ENCODE peak calls at places on chromosomes 16 and 17, in four cellular contexts. X is H1, L is SK-N-SH, A is transverse colon. U is an unnamed sample.

GRCh38 chr17:1498869-1499268 is 6.4 kb upstream of the MYO1C start:
- DNase-seq in X (no peak), A (no peak), L (no peak), U (no peak)

GRCh38 chr16:19281246-19281645 is 4.3 kb upstream of the CLEC19A start:
- DNase-seq in L (no peak), X (no peak), A (no peak), U (no peak)

GRCh38 chr17:80882926-80883685 is 108.5 kb upstream of the CHMP6 start:
- DNase-seq in A (no peak), X (no peak), L (no peak), U (no peak)

GRCh38 chr17:76868176-76868668 is at the start of gene MGAT5B:
- DNase-seq in A (peak), X (peak), L (peak), U (peak)

GRCh38 chr16:15856217-15856616 is 611 bp downstream of the MYH11 start:
- DNase-seq in X (no peak), A (no peak), L (no peak), U (no peak)

GRCh38 chr16:21626659-21627277 is 25.6 kb downstream of the IGSF6 start:
- DNase-seq in L (peak), A (no peak), X (no peak), U (no peak)

GRCh38 chr17:74543406-74543805 is 2.5 kb downstream of the CD300C start:
- DNase-seq in L (no peak), X (no peak), A (no peak), U (no peak)

GRCh38 chr17:78723001-78723796 is 58.9 kb downstream of the CYTH1 start:
- DNase-seq in A (peak), L (peak), X (peak), U (peak)

GRCh38 chr17:71099003-71099710 is 929.8 kb downstream of the KCNJ2 start:
- DNase-seq in A (no peak), L (no peak), X (no peak), U (no peak)

GRCh38 chr16:24858219-24859041 is 12.7 kb downstream of the SLC5A11 start:
- DNase-seq in A (peak), X (peak), L (no peak), U (no peak)

GRCh38 chr16:12120331-12120981 is 143.9 kb downstream of the SNX29 start:
- DNase-seq in L (no peak), A (peak), X (no peak), U (no peak)

GRCh38 chr17:48262982-48263586 is 155.5 kb downstream of the SNX11 start:
- DNase-seq in X (no peak), L (no peak), A (no peak), U (no peak)

GRCh38 chr17:76398523-76399174 is 14.2 kb downstream of the SPHK1 start:
- DNase-seq in L (no peak), X (no peak), A (no peak), U (no peak)

GRCh38 chr17:57914274-57915147 is 40.7 kb downstream of the CUEDC1 start:
- DNase-seq in A (no peak), X (no peak), L (no peak), U (no peak)

GRCh38 chr16:11327277-11328171 is 17.7 kb upstream of the RMI2 start:
- DNase-seq in X (no peak), L (no peak), A (peak), U (no peak)

GRCh38 chr17:3965123-3965800 is 1.0 kb upstream of the ATP2A3 start:
- DNase-seq in L (peak), A (peak), X (peak), U (no peak)

GRCh38 chr17:1511290-1511689 is 5.1 kb downstream of the INPP5K start:
- DNase-seq in X (no peak), L (no peak), A (peak), U (peak)

GRCh38 chr17:31487648-31488263 is 96.3 kb downstream of the RAB11FIP4 start:
- DNase-seq in A (peak), X (peak), L (peak), U (peak)

GRCh38 chr17:48927978-48928716 is 16.5 kb downstream of the SNF8 start:
- DNase-seq in X (no peak), L (no peak), A (no peak), U (no peak)

DNA sequence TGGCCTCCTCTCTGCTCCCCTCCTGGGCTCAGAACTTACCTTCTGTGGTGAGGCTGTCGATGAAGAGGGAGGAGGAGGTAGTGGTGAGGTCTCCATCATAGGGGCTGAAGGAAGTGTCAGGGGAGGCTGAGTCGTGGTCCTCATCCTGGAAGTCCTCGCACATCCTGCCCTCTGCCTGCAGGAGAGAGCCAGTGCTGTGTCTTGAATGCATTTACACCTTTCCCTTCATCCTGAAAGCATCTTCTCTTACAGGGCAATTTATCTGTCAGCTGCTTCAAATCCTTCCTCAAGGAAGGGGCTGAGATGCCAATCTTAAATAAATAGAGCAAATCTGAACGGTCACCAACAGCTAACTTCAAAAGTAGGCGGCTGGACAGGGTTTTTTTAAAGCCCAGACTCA is 73.6 kb downstream of the PLXDC1 start:
- DNase-seq in A (no peak), L (no peak), X (no peak), U (no peak)
- TF ChIP-seq EP300 in A (no peak), L (no peak), X (no peak), U (no peak)

GRCh38 chr16:58495861-58496331 is 4.0 kb upstream of the NDRG4 start:
- DNase-seq in L (no peak), X (no peak), A (no peak), U (no peak)

GRCh38 chr16:58493756-58494431 is 6.0 kb upstream of the NDRG4 start:
- DNase-seq in A (no peak), L (no peak), X (no peak), U (no peak)

GRCh38 chr16:58497468-58497867 is 2.5 kb upstream of the NDRG4 start:
- DNase-seq in X (no peak), A (no peak), L (no peak), U (no peak)

GRCh38 chr16:58492735-58493134 is 7.2 kb upstream of the NDRG4 start:
- DNase-seq in A (no peak), X (no peak), L (peak), U (no peak)

GRCh38 chr16:58494981-58495860 is 4.7 kb upstream of the NDRG4 start:
- DNase-seq in X (peak), L (peak), A (peak), U (no peak)
- H3K4me3 ChIP-seq in X (peak), L (peak), A (no peak), U (no peak)

GRCh38 chr16:75566040-75566888 is at the start of gene GABARAPL2:
- DNase-seq in A (peak), L (peak), X (peak), U (peak)

GRCh38 chr16:75567911-75568310 is 1.7 kb downstream of the GABARAPL2 start:
- DNase-seq in A (no peak), L (no peak), X (no peak), U (no peak)

GRCh38 chr16:75572859-75573542 is 6.8 kb downstream of the GABARAPL2 start:
- DNase-seq in A (no peak), X (no peak), L (no peak), U (no peak)

GRCh38 chr16:75566889-75567255 is 693 bp downstream of the GABARAPL2 start:
- DNase-seq in A (peak), L (peak), X (peak), U (peak)

GRCh38 chr16:75570351-75571104 is 4.3 kb downstream of the GABARAPL2 start:
- DNase-seq in X (no peak), L (no peak), A (no peak), U (no peak)
- TF ChIP-seq POLR2AphosphoS5 in X (no peak), L (no peak), A (no peak), U (no peak)

GRCh38 chr17:17021194-17021863 is 20.9 kb upstream of the MPRIP start:
- DNase-seq in A (peak), X (no peak), L (no peak), U (peak)
- TF ChIP-seq EP300 in A (no peak), X (no peak), L (no peak), U (peak)

DNA sequence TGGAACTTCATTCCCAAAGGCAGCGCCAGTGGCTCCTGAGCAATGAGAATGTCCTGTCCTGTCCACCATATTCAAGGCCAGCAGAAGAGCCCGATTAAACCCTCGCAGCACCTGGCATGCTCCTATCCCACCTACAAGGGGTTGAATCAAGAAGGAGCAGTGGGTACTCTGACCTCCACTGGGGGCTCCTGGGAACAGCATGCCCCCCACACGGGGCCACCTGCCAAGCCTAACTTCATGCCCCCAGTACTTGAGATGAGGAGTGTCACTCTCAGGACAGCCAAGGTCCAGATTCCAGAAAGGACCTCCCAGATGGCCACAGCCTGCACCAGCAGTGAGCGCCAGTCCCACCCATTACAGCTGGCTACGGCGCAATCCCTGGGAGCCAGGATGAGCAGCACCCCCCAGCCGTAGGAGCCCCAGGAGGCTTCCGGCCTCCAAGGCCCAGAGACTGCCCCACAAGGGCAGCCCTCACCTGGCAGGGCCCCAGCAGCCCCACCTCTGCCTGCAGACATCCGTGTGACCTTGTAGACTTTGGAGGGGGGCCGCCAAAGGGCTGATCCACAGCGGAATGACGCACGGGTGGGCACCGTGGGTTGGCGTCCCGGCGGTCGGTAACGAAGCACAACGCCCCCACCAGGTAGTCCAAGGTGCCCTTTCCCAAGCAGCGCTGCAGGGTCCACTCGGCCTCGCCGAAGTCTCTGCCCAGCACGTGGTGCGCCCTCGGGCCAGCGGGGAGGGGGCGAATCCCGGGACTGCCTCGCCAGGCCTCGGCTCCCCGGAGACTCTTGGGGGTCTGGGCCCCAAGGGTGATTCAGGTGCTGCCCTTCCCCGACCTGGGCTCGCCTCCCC is 1.0 kb upstream of the MPDU1 start:
- DNase-seq in X (peak), L (no peak), A (peak), U (no peak)
- H3K4me3 ChIP-seq in X (peak), L (no peak), A (no peak), U (peak)

U was measured in upper lobe of left lung.